ENCODE peak calls at places on chromosomes 11 and 22, in seven cellular contexts. R, A, H, T, D, I and O are unnamed samples.

GRCh38 chr22:35299217-35299716 is 427 bp upstream of the TOM1 start:
- DNase-seq in R (no peak), H (no peak), D (peak), A (peak), I (no peak), T (peak), O (no peak)

GRCh38 chr22:27704581-27704980 is 97.0 kb downstream of the MN1 start:
- DNase-seq in I (no peak), H (no peak), R (no peak), T (no peak), D (no peak), A (no peak), O (no peak)

GRCh38 chr11:35146711-35147110 is 7.7 kb downstream of the CD44 start:
- DNase-seq in A (peak), T (no peak), D (no peak), R (no peak), I (no peak), H (no peak), O (no peak)

GRCh38 chr11:13271060-13271693 is 6.4 kb upstream of the BMAL1 start:
- DNase-seq in D (no peak), H (no peak), R (no peak), I (no peak), T (no peak), A (no peak), O (no peak)

GRCh38 chr11:67332081-67332691 is 21.2 kb downstream of the POLD4 start:
- DNase-seq in R (no peak), T (no peak), D (no peak), I (no peak), A (no peak), H (no peak), O (no peak)

GRCh38 chr22:17749605-17750395 is 24.5 kb downstream of the BID start:
- DNase-seq in A (no peak), R (no peak), H (no peak), T (no peak), D (no peak), I (no peak), O (no peak)

GRCh38 chr11:113618360-113618759 is 87.7 kb downstream of the TMPRSS5 start:
- DNase-seq in I (peak), H (no peak), T (no peak), D (no peak), A (peak), R (no peak), O (peak)

GRCh38 chr11:118939948-118940598 is 14.3 kb upstream of the BCL9L start:
- DNase-seq in R (peak), T (no peak), A (peak), I (no peak), D (no peak), H (no peak), O (no peak)

GRCh38 chr11:75246006-75246672 is 5.6 kb downstream of the TPBGL start:
- DNase-seq in T (no peak), A (no peak), I (no peak), H (no peak), R (no peak), D (no peak), O (no peak)

GRCh38 chr11:114284021-114284420 is 12.2 kb upstream of the NNMT start:
- DNase-seq in T (no peak), R (no peak), A (no peak), D (peak), I (no peak), H (no peak), O (no peak)

GRCh38 chr11:129283141-129283540 is 91.0 kb upstream of the ARHGAP32 start:
- DNase-seq in T (no peak), H (no peak), R (no peak), D (no peak), I (no peak), A (no peak), O (no peak)

GRCh38 chr11:92552942-92553341 is 328.3 kb downstream of the FAT3 start:
- DNase-seq in A (no peak), H (no peak), I (no peak), R (no peak), T (peak), D (peak), O (no peak)

GRCh38 chr11:116976941-116977570 is 121.2 kb downstream of the SIK3 start:
- DNase-seq in R (no peak), H (no peak), I (no peak), A (peak), T (no peak), D (no peak), O (no peak)

GRCh38 chr11:73969991-73970800 is 12.4 kb downstream of the UCP2 start:
- DNase-seq in I (no peak), D (no peak), T (peak), H (no peak), A (no peak), R (no peak), O (no peak)

GRCh38 chr11:406796-407650 is 7.8 kb downstream of the SIGIRR start:
- DNase-seq in D (no peak), A (peak), R (peak), H (peak), I (peak), T (peak), O (peak)

GRCh38 chr11:64971421-64972233 is at the start of gene MAJIN:
- DNase-seq in T (no peak), R (peak), H (peak), A (peak), D (no peak), I (no peak), O (peak)

GRCh38 chr11:45209904-45210699 is 63.7 kb downstream of the PRDM11 start:
- DNase-seq in I (no peak), D (no peak), T (no peak), R (no peak), H (peak), A (peak), O (peak)

GRCh38 chr11:64644348-64645242 is 53.6 kb downstream of the SLC22A12 start:
- DNase-seq in D (no peak), H (no peak), A (no peak), T (peak), I (no peak), R (no peak), O (no peak)